ENCODE peak calls at places on chromosomes 3 and 15, in five cellular contexts. P is cardiac fibroblast, O is bronchial epithelial cell, K is astrocyte, S is fibroblast of mammary gland. R is an unnamed sample.

GRCh38 chr3:71258116-71258515 is 325.4 kb downstream of the FOXP1 start:
- DNase-seq in P (peak; percentile 61), O (peak; percentile 93), K (peak; percentile 96), S (peak; percentile 86), R (peak; percentile 80)

GRCh38 chr3:55742027-55742710 is 255.1 kb upstream of the WNT5A start:
- DNase-seq in P (no peak), O (peak; percentile 3), K (peak; percentile 51), S (no peak), R (no peak)

GRCh38 chr3:38579551-38580449 is 69.7 kb downstream of the SCN5A start:
- DNase-seq in P (no peak), O (no peak), K (peak; percentile 7), S (peak; percentile 64), R (peak; percentile 69)

GRCh38 chr3:175266993-175267960 is 408.1 kb downstream of the NAALADL2 start:
- DNase-seq in P (no peak), O (peak; percentile 75), K (peak; percentile 58), S (peak; percentile 80), R (peak; percentile 56)

GRCh38 chr3:9340450-9341009 is 22.3 kb upstream of the THUMPD3 start:
- DNase-seq in P (peak; percentile 41), O (peak; percentile 89), K (peak; percentile 85), S (peak; percentile 93), R (peak; percentile 46)

GRCh38 chr15:25789206-25789605 is 73.9 kb downstream of the ATP10A start:
- DNase-seq in P (peak; percentile 32), O (no peak), K (no peak), S (peak; percentile 76), R (no peak)

GRCh38 chr3:14110699-14111098 is 14.0 kb downstream of the CHCHD4 start:
- DNase-seq in P (no peak), O (peak; percentile 43), K (no peak), S (no peak), R (no peak)

GRCh38 chr3:127012091-127012490 is 29.2 kb downstream of the PLXNA1 start:
- DNase-seq in P (peak; percentile 19), O (no peak), K (peak; percentile 25), S (peak; percentile 56), R (no peak)

GRCh38 chr3:141401095-141401494 is 32.8 kb downstream of the ZBTB38 start:
- DNase-seq in P (no peak), O (no peak), K (no peak), S (peak; percentile 65), R (no peak)

GRCh38 chr3:41237907-41238306 is 38.6 kb downstream of the CTNNB1 start:
- DNase-seq in P (peak; percentile 19), O (no peak), K (no peak), S (no peak), R (no peak)

GRCh38 chr3:25444273-25444672 is 16.2 kb downstream of the RARB start:
- DNase-seq in P (no peak), O (no peak), K (no peak), S (no peak), R (no peak)

GRCh38 chr3:71090207-71090606 is 493.3 kb downstream of the FOXP1 start:
- DNase-seq in P (no peak), O (no peak), K (no peak), S (no peak), R (no peak)

GRCh38 chr15:75455982-75456531 is 4.6 kb upstream of the SIN3A start:
- DNase-seq in P (peak; percentile 50), O (peak; percentile 83), K (peak; percentile 62), S (peak; percentile 40), R (peak; percentile 66)

GRCh38 chr3:48426944-48427629 is 2.8 kb downstream of the PLXNB1 start:
- DNase-seq in P (peak; percentile 19), O (no peak), K (no peak), S (no peak), R (no peak)

GRCh38 chr3:64235605-64236004 is 10.3 kb upstream of the PRICKLE2 start:
- DNase-seq in P (no peak), O (no peak), K (no peak), S (no peak), R (no peak)

GRCh38 chr15:73541479-73541878 is 91.7 kb downstream of the NPTN start:
- DNase-seq in P (no peak), O (no peak), K (no peak), S (no peak), R (no peak)

GRCh38 chr15:25798207-25798931 is 64.8 kb downstream of the ATP10A start:
- DNase-seq in P (peak; percentile 9), O (no peak), K (peak; percentile 56), S (peak; percentile 51), R (no peak)

GRCh38 chr15:80674245-80674614 is 20.9 kb upstream of the ABHD17C start:
- DNase-seq in P (peak; percentile 49), O (peak; percentile 64), K (no peak), S (peak; percentile 15), R (peak; percentile 62)

GRCh38 chr3:38001456-38002081 is 11.0 kb downstream of the VILL start:
- DNase-seq in P (no peak), O (no peak), K (no peak), S (no peak), R (no peak)

GRCh38 chr3:184525337-184526157 is 36.0 kb upstream of the EPHB3 start:
- DNase-seq in P (no peak), O (peak; percentile 63), K (no peak), S (no peak), R (no peak)

GRCh38 chr3:35685153-35685552 is 45.8 kb downstream of the ARPP21 start:
- DNase-seq in P (no peak), O (no peak), K (no peak), S (no peak), R (no peak)

GRCh38 chr3:78804251-78805037 is 963.4 kb downstream of the ROBO1 start:
- DNase-seq in P (peak; percentile 93), O (no peak), K (peak; percentile 77), S (peak; percentile 91), R (peak; percentile 65)

GRCh38 chr3:42300013-42300412 is 34.0 kb upstream of the CCK start:
- DNase-seq in P (peak; percentile 43), O (peak; percentile 46), K (peak; percentile 22), S (peak; percentile 51), R (peak; percentile 67)

GRCh38 chr15:38941399-38941953 is 376.9 kb upstream of the RASGRP1 start:
- DNase-seq in P (no peak), O (peak; percentile 17), K (peak; percentile 40), S (peak; percentile 18), R (peak; percentile 61)

GRCh38 chr15:70539912-70540520 is 223.3 kb downstream of the UACA start:
- DNase-seq in P (no peak), O (no peak), K (no peak), S (no peak), R (no peak)

GRCh38 chr15:49865925-49866757 is 245.3 kb downstream of the DTWD1 start:
- DNase-seq in P (no peak), O (peak; percentile 87), K (no peak), S (peak; percentile 80), R (no peak)

GRCh38 chr15:39429898-39430357 is 151.0 kb upstream of the THBS1 start:
- DNase-seq in P (peak; percentile 97), O (peak; percentile 84), K (peak; percentile 98), S (peak; percentile 91), R (peak; percentile 95)

GRCh38 chr15:51132384-51133139 is 37.9 kb upstream of the TNFAIP8L3 start:
- DNase-seq in P (peak; percentile 96), O (peak; percentile 29), K (peak; percentile 96), S (peak; percentile 99), R (peak; percentile 100)

GRCh38 chr15:40028853-40029252 is 10.1 kb downstream of the SRP14 start:
- DNase-seq in P (no peak), O (no peak), K (no peak), S (no peak), R (no peak)

GRCh38 chr3:183031826-183032225 is 51.5 kb upstream of the DCUN1D1 start:
- DNase-seq in P (no peak), O (no peak), K (peak; percentile 71), S (no peak), R (no peak)

DNA sequence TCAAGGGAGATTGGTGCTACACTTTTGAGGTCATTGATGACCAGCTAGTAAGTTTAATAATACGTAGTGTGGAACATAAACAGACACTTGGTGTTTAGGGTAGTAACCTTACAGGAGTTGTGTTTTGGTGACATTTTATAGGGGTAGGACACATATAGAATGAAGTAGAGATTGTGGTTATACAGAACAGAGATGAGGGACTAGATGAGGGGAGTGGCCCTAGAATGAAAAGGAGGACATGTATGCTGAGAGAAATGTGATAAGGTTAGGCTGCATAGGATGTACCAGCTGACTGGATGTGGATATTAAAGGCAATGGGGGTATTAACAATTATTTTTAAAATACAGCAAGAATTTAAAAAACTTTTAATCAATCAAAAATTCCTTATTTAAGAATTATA is 8.0 kb downstream of the MBNL1 start:
- DNase-seq in P (no peak), O (no peak), K (no peak), S (no peak), R (no peak)
- H3K4me3 ChIP-seq in P (no peak overlapping the region), O (no peak overlapping the region), K (no peak overlapping the region), S (no peak overlapping the region), R (no peak overlapping the region)

GRCh38 chr3:194637541-194638400 is 4.6 kb upstream of the TMEM44 start:
- DNase-seq in P (no peak), O (no peak), K (no peak), S (no peak), R (no peak)

GRCh38 chr3:194638991-194639605 is 5.9 kb upstream of the TMEM44 start:
- DNase-seq in P (no peak), O (no peak), K (no peak), S (no peak), R (no peak)

GRCh38 chr3:194642769-194643168 is 9.6 kb upstream of the TMEM44 start:
- DNase-seq in P (no peak), O (no peak), K (no peak), S (no peak), R (no peak)

GRCh38 chr3:194637066-194637465 is 3.8 kb upstream of the TMEM44 start:
- DNase-seq in P (no peak), O (peak; percentile 19), K (no peak), S (no peak), R (no peak)

DNA sequence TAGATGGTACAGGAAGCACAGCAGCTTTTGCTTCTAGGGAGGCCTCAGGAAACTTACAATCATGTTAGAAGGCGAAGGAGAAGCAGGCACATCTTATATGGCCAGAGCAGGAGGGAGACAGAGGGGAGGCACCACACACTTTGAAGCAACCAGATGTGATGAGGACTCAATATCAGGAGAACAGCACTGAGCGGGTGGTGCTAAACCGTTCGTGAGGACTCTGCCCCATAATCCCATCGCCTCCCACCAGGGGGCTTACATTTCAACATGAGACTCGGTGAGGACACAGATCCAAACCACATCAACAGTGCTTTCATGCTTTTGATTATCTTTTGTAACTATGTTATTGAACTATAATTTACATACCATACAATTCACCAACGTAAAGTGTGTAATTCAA is 7.6 kb upstream of the TMEM44 start:
- DNase-seq in P (peak; percentile 37), O (no peak), K (peak; percentile 42), S (peak; percentile 30), R (peak; percentile 64)
- TF ChIP-seq CTCF in P (peak; percentile 38), O (peak; percentile 15), K (peak; percentile 43), S (peak; percentile 41), R (peak; percentile 62)

GRCh38 chr3:150232992-150233451 is 175.1 kb upstream of the TSC22D2 start:
- DNase-seq in P (peak; percentile 68), O (peak; percentile 77), K (peak; percentile 81), S (peak; percentile 53), R (no peak)
- H3K4me3 ChIP-seq in P (no peak overlapping the region), O (no peak overlapping the region), K (no peak overlapping the region), S (no peak overlapping the region), R (no peak overlapping the region)

DNA sequence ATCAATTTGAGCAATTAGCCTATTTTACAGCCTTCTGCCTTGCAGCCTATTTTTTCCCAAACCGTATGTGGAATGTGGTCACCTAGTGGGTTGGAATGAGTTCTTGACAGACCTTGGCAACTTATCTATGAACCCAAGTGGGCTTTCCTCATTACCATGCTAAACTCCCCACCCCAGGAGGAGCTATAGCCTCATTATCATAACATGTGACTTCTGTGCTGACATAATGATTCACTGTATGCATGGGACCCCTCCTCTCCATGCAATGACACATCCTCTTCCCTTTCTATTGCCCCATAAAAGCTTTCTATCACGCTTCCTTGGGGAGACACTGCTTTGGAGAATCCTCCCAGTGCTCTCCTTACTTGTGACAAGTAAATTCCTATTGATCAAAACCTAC is 83.5 kb upstream of the FHIT start:
- DNase-seq in P (no peak), O (no peak), K (no peak), S (no peak), R (no peak)
- TF ChIP-seq CTCF in P (no peak), O (no peak), K (no peak), S (no peak), R (no peak)